ENCODE peak calls at places on chromosomes 13 and 19, in five cellular contexts. D is HL-60, U is DND-41, R is mammary epithelial cell, L is upper lobe of right lung. V is an unnamed sample.

GRCh38 chr19:58558066-58558622 is at the start of gene UBE2M:
- DNase-seq in U (peak), L (peak), R (no peak), D (no peak), V (peak)

GRCh38 chr19:54147676-54148075 is 10.1 kb downstream of the CNOT3 start:
- DNase-seq in R (no peak), L (no peak), U (no peak), D (no peak), V (no peak)

GRCh38 chr19:51089786-51090185 is 7.1 kb upstream of the KLK14 start:
- DNase-seq in R (no peak), D (no peak), L (peak), U (no peak), V (no peak)

GRCh38 chr19:14031719-14032480 is at the start of gene IL27RA:
- DNase-seq in D (peak), U (peak), L (peak), R (peak), V (peak)

GRCh38 chr19:50601407-50602088 is 33.3 kb upstream of the LRRC4B start:
- DNase-seq in L (no peak), U (no peak), D (no peak), R (no peak), V (no peak)

GRCh38 chr19:58513213-58513693 is 1.5 kb upstream of the SLC27A5 start:
- DNase-seq in U (no peak), L (no peak), D (no peak), R (no peak), V (no peak)

GRCh38 chr13:24353736-24354135 is 44.4 kb downstream of the C1QTNF9 start:
- DNase-seq in D (no peak), R (peak), L (no peak), U (no peak), V (no peak)

GRCh38 chr13:61954092-61954491 is 538.4 kb upstream of the PCDH20 start:
- DNase-seq in L (no peak), R (no peak), U (no peak), D (no peak), V (no peak)

GRCh38 chr13:100394005-100394695 is 194.4 kb downstream of the GGACT start:
- DNase-seq in R (no peak), U (no peak), L (no peak), D (no peak), V (peak)

GRCh38 chr13:44768775-44769578 is 192.8 kb upstream of the TSC22D1 start:
- DNase-seq in D (no peak), U (no peak), R (peak), L (no peak), V (peak)

GRCh38 chr13:50441141-50441540 is 402.4 kb downstream of the DLEU7 start:
- DNase-seq in D (no peak), L (no peak), U (no peak), R (no peak), V (no peak)

GRCh38 chr13:26881154-26881553 is 120.6 kb upstream of the GPR12 start:
- DNase-seq in L (no peak), U (no peak), D (no peak), R (peak), V (no peak)

GRCh38 chr13:34750078-34750703 is 191.9 kb upstream of the NBEA start:
- DNase-seq in R (peak), D (no peak), U (no peak), L (peak), V (peak)

GRCh38 chr13:51802601-51803000 is 1.4 kb downstream of the DHRS12 start:
- DNase-seq in L (no peak), R (no peak), U (no peak), D (no peak), V (no peak)

GRCh38 chr19:791605-792360 is 5.5 kb upstream of the PTBP1 start:
- DNase-seq in U (no peak), R (no peak), D (no peak), L (no peak), V (no peak)

GRCh38 chr13:50787316-50788195 is 55.9 kb downstream of the DLEU7 start:
- DNase-seq in L (no peak), D (no peak), U (no peak), R (no peak), V (no peak)

GRCh38 chr19:46634656-46635218 is 1.3 kb downstream of the GNG8 start:
- DNase-seq in R (no peak), U (no peak), L (peak), D (no peak), V (peak)

GRCh38 chr13:49630580-49630979 is 2.3 kb downstream of the ARL11 start:
- DNase-seq in D (no peak), R (no peak), L (no peak), U (no peak), V (no peak)

DNA sequence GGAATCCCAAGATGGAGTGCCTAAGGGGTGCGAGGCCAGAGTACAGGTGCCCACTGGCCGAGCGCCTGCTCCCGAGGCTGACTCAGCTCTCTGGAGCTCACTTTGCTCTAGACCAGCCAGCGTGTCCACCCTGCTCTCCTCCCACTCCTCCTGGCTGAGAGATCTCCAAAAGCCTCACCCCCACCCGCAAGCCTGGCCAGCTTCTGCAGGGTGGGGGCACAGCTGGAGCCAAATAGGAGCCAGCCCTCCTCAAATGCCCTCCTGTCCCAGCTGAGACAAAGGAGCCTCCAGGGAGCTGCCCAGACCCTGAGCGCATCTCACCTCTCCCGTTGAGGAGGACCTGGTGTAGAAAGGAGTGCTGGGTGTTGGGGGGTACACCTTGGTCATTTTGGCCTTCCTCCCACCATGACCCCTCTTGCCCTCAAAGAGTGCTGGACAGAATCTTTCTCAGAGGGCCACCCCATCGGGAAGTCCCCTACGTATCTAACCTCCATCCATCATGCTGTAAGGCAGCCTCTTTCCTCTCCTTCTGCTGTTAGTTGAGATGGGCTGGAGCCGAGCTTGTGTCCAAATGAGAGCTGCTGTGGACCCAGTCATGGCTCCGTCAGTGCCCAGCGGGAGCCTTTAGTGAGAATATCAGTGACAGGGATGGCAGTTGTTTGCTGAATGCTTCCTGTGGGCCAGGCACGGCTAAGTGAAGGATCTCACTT is 123.9 kb upstream of the VSTM2B start:
- DNase-seq in D (no peak), U (no peak), R (no peak), L (no peak), V (no peak)
- TF ChIP-seq CTCF in D (no peak), U (no peak), R (no peak), L (no peak), V (no peak)

GRCh38 chr19:33438016-33438671 is 64.6 kb downstream of the CEBPG start:
- DNase-seq in D (no peak), R (no peak), L (peak), U (no peak), V (no peak)
- TF ChIP-seq CTCF in D (no peak), R (no peak), L (no peak), U (no peak), V (no peak)

GRCh38 chr19:18995804-18996241 is 37.5 kb downstream of the SUGP2 start:
- DNase-seq in U (peak), L (peak), R (peak), D (no peak), V (peak)
- TF ChIP-seq CTCF in U (peak), L (peak), R (peak), D (peak), V (no peak)

GRCh38 chr19:11659612-11660011 is 62.3 kb downstream of the ZNF627 start:
- DNase-seq in L (no peak), R (peak), D (no peak), U (no peak), V (no peak)
- TF ChIP-seq CTCF in L (no peak), R (peak), D (no peak), U (peak), V (no peak)

DNA sequence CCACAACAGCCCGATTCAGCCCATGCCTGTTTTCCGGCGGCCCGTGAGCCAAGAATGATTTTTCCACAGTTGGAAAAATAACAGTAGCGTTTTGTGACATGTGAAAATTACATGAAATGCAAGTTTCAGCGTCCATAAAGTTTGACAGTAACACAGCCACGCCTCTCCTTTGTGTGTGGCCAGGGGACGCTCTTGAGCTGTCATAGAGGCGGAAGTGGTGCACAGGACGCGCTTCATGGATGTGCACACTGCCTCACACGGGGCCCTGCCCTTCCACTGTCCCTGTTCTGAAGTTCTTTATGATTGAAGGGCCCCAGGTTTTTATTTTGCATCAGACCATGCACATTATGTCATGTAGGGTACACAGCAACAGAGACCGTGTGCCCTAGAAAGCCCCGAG is 12.4 kb upstream of the ELAVL1 start:
- DNase-seq in U (no peak), L (no peak), R (no peak), D (no peak), V (peak)
- TF ChIP-seq CTCF in U (peak), L (peak), R (no peak), D (peak), V (peak)

DNA sequence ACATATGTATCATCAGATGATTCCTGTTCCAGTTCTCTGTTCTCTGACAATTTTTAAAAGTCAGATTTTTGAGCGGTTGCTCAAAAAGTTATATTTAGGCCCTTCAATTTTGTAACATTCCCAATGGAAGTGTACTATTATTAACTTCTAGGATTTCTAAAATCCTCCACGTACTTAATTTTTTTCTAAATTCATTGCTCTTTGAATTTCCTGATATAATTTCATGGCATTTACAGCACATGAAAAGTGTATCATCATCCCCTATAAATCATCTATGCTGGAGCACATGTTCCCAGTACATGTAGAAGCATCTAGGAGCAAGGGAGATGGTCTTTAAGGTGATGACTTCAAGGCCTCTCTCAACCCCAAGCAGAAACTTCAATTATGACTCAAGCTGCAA is 392.9 kb upstream of the MIR17HG start:
- DNase-seq in R (no peak), D (no peak), L (no peak), U (no peak), V (no peak)
- TF ChIP-seq CTCF in R (no peak), D (no peak), L (no peak), U (no peak), V (no peak)